ENCODE peak calls at places on chromosomes 6 and 20, in nine cellular contexts. Y is body of pancreas, N is upper lobe of left lung, T is IMR-90, E is HCT116, A is right lobe of liver, V is heart left ventricle, O is HepG2, H is GM12878. Q is an unnamed sample.

GRCh38 chr20:40589581-40589980 is 99.5 kb downstream of the MAFB start:
- ATAC-seq in O (no peak), E (no peak), V (no peak), A (no peak), N (no peak), H (no peak), T (no peak), Y (no peak), Q (no peak)

GRCh38 chr20:58349586-58349985 is 39.4 kb upstream of the VAPB start:
- ATAC-seq in E (peak; percentile 72), V (no peak), O (peak; percentile 39), H (peak; percentile 38), N (no peak), A (no peak), T (peak; percentile 94), Y (no peak), Q (no peak)

GRCh38 chr20:52410746-52411317 is 219.3 kb upstream of the ZFP64 start:
- ATAC-seq in O (no peak), V (no peak), T (no peak), E (no peak), A (no peak), H (no peak), N (no peak), Y (no peak), Q (no peak)

GRCh38 chr6:119323926-119324325 is 25.6 kb downstream of the MAN1A1 start:
- ATAC-seq in T (peak; percentile 54), O (peak; percentile 56), A (no peak), Y (no peak), V (no peak), H (no peak), N (no peak), E (no peak), Q (no peak)

GRCh38 chr20:23874747-23875146 is 4.8 kb downstream of the CST5 start:
- ATAC-seq in E (no peak), O (no peak), H (no peak), N (no peak), V (peak; percentile 62), Y (no peak), A (no peak), T (no peak), Q (no peak)

GRCh38 chr20:36468149-36469000 is 72.9 kb upstream of the MYL9 start:
- ATAC-seq in T (no peak), A (peak; percentile 74), V (peak; percentile 43), Y (peak; percentile 39), H (peak; percentile 13), O (peak; percentile 85), N (no peak), E (no peak), Q (no peak)

GRCh38 chr20:10430000-10430466 is 4.0 kb downstream of the MKKS start:
- ATAC-seq in N (no peak), Y (no peak), A (no peak), E (no peak), H (no peak), V (no peak), O (no peak), T (no peak), Q (no peak)

GRCh38 chr6:157455731-157456523 is 74.9 kb downstream of the ZDHHC14 start:
- ATAC-seq in T (no peak), N (no peak), H (no peak), Y (no peak), E (no peak), A (peak; percentile 43), O (no peak), V (peak; percentile 47), Q (no peak)

GRCh38 chr6:143490775-143491174 is 20.7 kb downstream of the FUCA2 start:
- ATAC-seq in H (no peak), Y (no peak), A (no peak), V (no peak), E (no peak), N (no peak), T (no peak), O (peak; percentile 50), Q (no peak)

GRCh38 chr6:21000391-21000801 is 466.1 kb downstream of the CDKAL1 start:
- ATAC-seq in V (no peak), O (no peak), N (no peak), H (no peak), T (no peak), A (no peak), Y (no peak), E (peak; percentile 81), Q (no peak)

GRCh38 chr6:63410435-63411426 is 90.9 kb upstream of the LGSN start:
- ATAC-seq in E (no peak), Y (peak; percentile 70), T (no peak), N (no peak), O (peak; percentile 96), H (no peak), V (no peak), A (peak; percentile 95), Q (no peak)

GRCh38 chr6:64439274-64439673 is 803.7 kb downstream of the PHF3 start:
- ATAC-seq in A (no peak), O (no peak), T (no peak), Y (no peak), E (no peak), H (no peak), N (no peak), V (no peak), Q (no peak)

GRCh38 chr6:72246926-72247325 is 360.6 kb downstream of the RIMS1 start:
- ATAC-seq in V (no peak), O (peak; percentile 100), N (no peak), T (peak; percentile 49), H (peak; percentile 50), E (no peak), Y (peak; percentile 56), A (peak; percentile 93), Q (no peak)

GRCh38 chr6:36604090-36605060 is 10.2 kb downstream of the SRSF3 start:
- ATAC-seq in N (no peak), T (no peak), Y (no peak), A (no peak), E (no peak), O (no peak), H (no peak), V (no peak), Q (no peak)
- TF ChIP-seq POLR2A in N (no peak), T (no peak), Y (no peak), A (no peak), E (no peak), O (no peak), H (peak; percentile 21), V (no peak), Q (no peak)

GRCh38 chr6:27902335-27903314 is 9.6 kb downstream of the OR2B2 start:
- ATAC-seq in O (peak; percentile 95), Y (peak; percentile 88), E (peak; percentile 88), A (peak; percentile 94), V (peak; percentile 96), T (peak; percentile 94), H (peak; percentile 82), N (peak; percentile 89), Q (peak; percentile 90)
- TF ChIP-seq POLR2A in O (no peak), Y (no peak), E (no peak), A (no peak), V (no peak), T (no peak), H (no peak), N (no peak), Q (no peak)

GRCh38 chr6:149261364-149261763 is 56.1 kb upstream of the TAB2 start:
- ATAC-seq in T (no peak), A (no peak), Y (no peak), E (no peak), O (no peak), N (no peak), V (no peak), H (no peak), Q (no peak)
- TF ChIP-seq POLR2A in T (no peak), A (no peak), Y (no peak), E (no peak), O (no peak), N (no peak), V (no peak), H (no peak), Q (no peak)

GRCh38 chr6:290111-290932 is 2.0 kb upstream of the DUSP22 start:
- ATAC-seq in O (no peak), Y (no peak), T (no peak), H (peak; percentile 13), V (no peak), N (no peak), E (no peak), A (no peak), Q (no peak)

GRCh38 chr6:285030-285771 is 7.1 kb upstream of the DUSP22 start:
- ATAC-seq in A (no peak), E (no peak), V (no peak), O (no peak), T (no peak), Y (no peak), N (no peak), H (no peak), Q (no peak)

GRCh38 chr6:287500-287883 is 4.8 kb upstream of the DUSP22 start:
- ATAC-seq in H (no peak), V (no peak), O (no peak), E (no peak), A (no peak), N (no peak), T (no peak), Y (no peak), Q (no peak)

GRCh38 chr6:288861-289260 is 3.4 kb upstream of the DUSP22 start:
- ATAC-seq in N (no peak), H (no peak), T (no peak), O (no peak), V (no peak), Y (no peak), E (no peak), A (no peak), Q (no peak)

GRCh38 chr6:286681-287499 is 5.4 kb upstream of the DUSP22 start:
- ATAC-seq in V (no peak), T (no peak), A (no peak), H (peak; percentile 48), Y (no peak), E (no peak), O (no peak), N (no peak), Q (no peak)
- TF ChIP-seq POLR2A in V (no peak), T (no peak), A (no peak), H (no peak), Y (no peak), E (no peak), O (no peak), N (no peak), Q (no peak)

DNA sequence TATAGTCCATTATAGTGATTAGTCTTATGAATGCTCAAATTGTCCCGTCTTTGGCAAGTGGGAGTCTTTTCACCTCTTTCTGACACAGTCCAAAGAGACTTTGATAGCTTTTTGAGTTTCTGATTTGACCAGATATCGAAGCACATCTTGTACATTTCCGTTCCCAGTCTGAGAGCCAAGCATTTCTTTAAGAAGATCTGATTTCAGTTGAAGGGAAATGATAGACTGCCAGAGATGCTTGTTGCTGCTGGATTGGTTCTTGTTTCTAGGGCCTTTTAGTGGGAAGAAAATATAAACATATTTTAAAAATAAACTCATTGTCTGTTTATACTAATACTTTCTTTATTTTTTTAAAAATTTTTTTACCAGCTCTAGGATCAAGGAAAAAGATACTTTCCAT is 54.2 kb upstream of the IER3 start:
- ATAC-seq in T (peak; percentile 33), V (no peak), O (no peak), A (no peak), E (no peak), N (no peak), H (no peak), Y (no peak), Q (no peak)
- TF ChIP-seq POLR2A in T (no peak), V (no peak), O (no peak), A (no peak), E (no peak), N (no peak), H (no peak), Y (no peak), Q (no peak)

Q was measured in gastroesophageal sphincter.